ENCODE peak calls at places on chromosome 16, in seven cellular contexts. Y is lung, D is epithelial cell of esophagus, T is adrenal gland, U is neural progenitor cell, C is foreskin fibroblast, S is SK-N-SH. E is an unnamed sample.

GRCh38 chr16:48602357-48603014 is 7.5 kb downstream of the N4BP1 start:
- DNase-seq in U (no peak), S (no peak), Y (no peak), D (no peak), C (no peak), T (no peak), E (no peak)

GRCh38 chr16:64122177-64122576 is 999.7 kb downstream of the CDH11 start:
- DNase-seq in S (no peak), C (no peak), T (no peak), D (no peak), Y (no peak), U (no peak), E (peak)

GRCh38 chr16:72787519-72788268 is 260.2 kb downstream of the ZFHX3 start:
- DNase-seq in Y (peak), C (peak), S (no peak), T (peak), U (peak), D (peak), E (peak)

GRCh38 chr16:88289549-88290344 is 93.0 kb upstream of the ZNF469 start:
- DNase-seq in S (peak), D (no peak), T (no peak), C (peak), U (no peak), Y (no peak), E (no peak)

GRCh38 chr16:1206326-1206725 is 18.7 kb downstream of the TPSG1 start:
- DNase-seq in Y (no peak), D (no peak), T (no peak), S (no peak), C (no peak), U (no peak), E (no peak)

GRCh38 chr16:66618588-66618987 is 14.1 kb downstream of the CMTM3 start:
- DNase-seq in Y (no peak), S (no peak), U (no peak), D (peak), C (peak), T (peak), E (peak)

GRCh38 chr16:66961065-66961744 is at the start of gene CES3:
- DNase-seq in C (peak), D (peak), T (peak), Y (peak), S (peak), U (peak), E (no peak)

GRCh38 chr16:53111078-53111776 is 56.4 kb downstream of the CHD9 start:
- DNase-seq in Y (no peak), D (peak), S (no peak), C (peak), T (no peak), U (no peak), E (no peak)

GRCh38 chr16:22265351-22265750 is 31.9 kb upstream of the POLR3E start:
- DNase-seq in U (no peak), Y (no peak), D (no peak), C (no peak), S (peak), T (no peak), E (no peak)

GRCh38 chr16:48540222-48540900 is 69.6 kb downstream of the N4BP1 start:
- DNase-seq in U (no peak), Y (no peak), C (no peak), D (no peak), S (no peak), T (no peak), E (no peak)

GRCh38 chr16:54937673-54938350 is 7.1 kb downstream of the IRX5 start:
- DNase-seq in S (no peak), D (peak), C (peak), Y (no peak), T (no peak), U (no peak), E (no peak)

GRCh38 chr16:67013823-67014640 is 14.9 kb upstream of the CBFB start:
- DNase-seq in D (peak), C (peak), Y (peak), S (peak), T (peak), U (peak), E (no peak)

GRCh38 chr16:26475579-26475978 is 591.1 kb upstream of the C16orf82 start:
- DNase-seq in D (no peak), U (no peak), S (no peak), C (no peak), T (no peak), Y (no peak), E (no peak)

GRCh38 chr16:54266363-54266955 is 20.1 kb downstream of the IRX3 start:
- DNase-seq in Y (no peak), S (no peak), D (peak), U (no peak), C (peak), T (no peak), E (no peak)

GRCh38 chr16:19583665-19584300 is 28.3 kb downstream of the VPS35L start:
- DNase-seq in T (peak), C (peak), U (peak), S (peak), D (peak), Y (no peak), E (no peak)

GRCh38 chr16:19162085-19162484 is 6.0 kb upstream of the SYT17 start:
- DNase-seq in S (no peak), Y (no peak), T (no peak), U (no peak), D (no peak), C (no peak), E (no peak)

GRCh38 chr16:49857423-49858181 is 1.7 kb upstream of the ZNF423 start:
- DNase-seq in C (peak), Y (peak), U (peak), T (peak), S (peak), D (peak), E (no peak)

GRCh38 chr16:89599451-89599858 is 14.0 kb upstream of the DPEP1 start:
- DNase-seq in T (no peak), D (peak), Y (no peak), S (peak), C (peak), U (peak), E (no peak)

GRCh38 chr16:19737306-19737975 is 19.4 kb downstream of the IQCK start:
- DNase-seq in U (no peak), D (no peak), C (no peak), T (no peak), Y (no peak), S (no peak), E (no peak)

GRCh38 chr16:13940397-13940933 is 20.5 kb downstream of the ERCC4 start:
- DNase-seq in C (no peak), T (no peak), S (peak), U (peak), D (peak), Y (no peak), E (no peak)

GRCh38 chr16:19753815-19754643 is 36.0 kb downstream of the IQCK start:
- DNase-seq in Y (no peak), U (no peak), D (peak), S (no peak), T (no peak), C (no peak), E (peak)

GRCh38 chr16:74469946-74470478 is 48.7 kb upstream of the CLEC18B start:
- DNase-seq in C (no peak), Y (no peak), T (no peak), U (no peak), S (no peak), D (no peak), E (no peak)

GRCh38 chr16:80347900-80348299 is 192.9 kb upstream of the DYNLRB2 start:
- DNase-seq in U (no peak), C (no peak), S (no peak), Y (peak), D (no peak), T (peak), E (no peak)

GRCh38 chr16:65195998-65196397 is 74.1 kb upstream of the CDH11 start:
- DNase-seq in U (no peak), T (no peak), S (peak), Y (no peak), C (no peak), D (no peak), E (no peak)

GRCh38 chr16:88719267-88719932 is 13.1 kb downstream of the CTU2 start:
- DNase-seq in S (no peak), Y (no peak), D (no peak), U (no peak), T (no peak), C (no peak), E (no peak)

GRCh38 chr16:56192971-56193936 is 2.0 kb downstream of the GNAO1 start:
- DNase-seq in U (peak), D (no peak), T (no peak), C (no peak), S (peak), Y (no peak), E (no peak)

GRCh38 chr16:28609631-28610594 is at the start of gene SULT1A1:
- DNase-seq in T (peak), D (no peak), U (no peak), S (peak), C (no peak), Y (peak), E (no peak)

GRCh38 chr16:33877-34707 is 19.3 kb downstream of the POLR3K start:
- DNase-seq in U (no peak), T (no peak), S (no peak), C (no peak), D (no peak), Y (no peak), E (no peak)
- TF ChIP-seq CTCF in U (no peak), T (no peak), S (no peak), C (no peak), D (no peak), Y (no peak), E (no peak)

GRCh38 chr16:3065069-3065741 is at the start of gene IL32:
- DNase-seq in S (no peak), U (no peak), Y (peak), D (peak), T (peak), C (peak), E (no peak)

GRCh38 chr16:3066440-3066748 is 954 bp downstream of the IL32 start:
- DNase-seq in D (no peak), C (no peak), U (no peak), S (no peak), Y (no peak), T (no peak), E (no peak)

GRCh38 chr16:3063617-3064389 is 1.6 kb upstream of the IL32 start:
- DNase-seq in T (no peak), Y (no peak), U (no peak), S (no peak), D (no peak), C (no peak), E (no peak)

GRCh38 chr16:3067929-3068288 is 2.5 kb downstream of the IL32 start:
- DNase-seq in D (no peak), S (no peak), U (no peak), T (no peak), C (no peak), Y (no peak), E (no peak)

DNA sequence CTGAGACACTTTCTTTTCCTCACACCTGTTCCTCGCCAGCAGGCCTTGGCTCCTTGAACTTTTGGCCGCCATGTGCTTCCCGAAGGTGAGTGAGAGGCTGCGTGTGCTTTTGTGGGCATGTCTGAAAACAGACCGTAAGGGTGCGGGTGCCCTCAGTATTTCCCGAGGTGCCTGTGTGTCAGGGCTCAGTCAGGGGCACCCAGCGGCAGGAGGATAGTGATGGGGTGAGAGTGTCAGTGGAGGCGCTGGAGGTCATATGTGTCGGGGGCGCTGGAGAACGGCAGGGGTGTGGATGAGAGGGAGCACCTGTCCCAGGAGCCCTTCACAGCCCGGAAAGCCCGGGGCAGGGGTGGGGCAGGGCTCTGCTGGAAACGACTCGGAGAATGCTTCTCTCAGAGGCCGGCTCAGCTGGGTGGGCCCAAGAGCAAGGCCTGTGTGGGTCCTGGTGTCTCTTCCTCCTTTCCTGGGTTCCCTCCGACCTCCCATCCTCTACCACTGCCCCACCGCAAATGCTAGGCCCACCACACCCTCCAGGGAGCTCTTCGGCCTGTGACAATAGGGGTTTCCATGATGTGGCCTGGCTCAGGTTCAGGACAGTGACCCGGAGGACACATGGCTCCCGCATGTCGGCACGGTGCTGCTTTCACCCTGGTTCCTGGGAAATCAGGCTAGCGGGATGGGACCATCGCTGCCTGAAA is 451 bp downstream of the IL32 start:
- DNase-seq in D (no peak), C (no peak), U (no peak), Y (no peak), S (no peak), T (no peak), E (no peak)
- H3K4me3 ChIP-seq in D (no peak), C (peak), U (no peak), Y (peak), S (no peak), T (no peak), E (no peak)

DNA sequence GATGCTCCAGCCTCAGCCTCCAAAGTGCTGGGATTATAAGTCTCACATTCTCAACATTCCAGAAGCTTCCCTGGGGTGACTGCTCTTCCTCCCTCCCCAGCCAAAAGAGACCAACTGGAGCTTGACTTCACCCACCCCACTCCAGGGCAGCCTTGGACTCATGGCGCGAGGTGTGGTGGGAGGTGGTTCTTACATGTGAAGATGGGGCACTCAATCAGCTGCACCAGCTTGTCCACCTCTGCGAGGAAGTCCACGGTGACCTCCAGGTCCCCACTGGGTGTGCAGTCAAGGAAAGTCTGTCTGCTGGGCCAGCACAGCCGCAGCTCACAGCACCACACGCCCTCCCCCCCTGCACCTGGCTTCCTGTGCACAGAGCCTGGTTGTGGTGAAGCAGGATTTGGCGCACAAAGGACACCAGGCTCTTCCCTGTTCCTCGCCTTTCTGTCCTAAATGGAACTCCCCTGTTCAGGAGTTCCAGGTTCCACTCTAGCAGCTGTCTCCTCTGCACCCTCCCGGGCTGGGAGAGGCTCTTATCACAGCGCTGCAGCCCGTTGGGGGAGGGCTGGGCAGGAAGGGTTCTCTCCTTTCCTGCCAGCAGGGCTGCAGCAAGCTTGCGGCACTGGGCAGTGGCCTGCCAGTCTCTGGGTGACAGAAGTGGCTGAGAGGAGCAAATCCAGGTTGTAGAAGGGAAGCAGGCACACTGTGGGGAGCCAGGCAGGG is 9.7 kb upstream of the MTSS2 start:
- DNase-seq in Y (peak), U (peak), T (peak), C (peak), D (peak), S (peak), E (no peak)
- TF ChIP-seq CTCF in Y (no peak), U (no peak), T (peak), C (no peak), D (peak), S (peak), E (no peak)

GRCh38 chr16:77190190-77190477 is 856 bp upstream of the MON1B start:
- DNase-seq in D (no peak), U (no peak), S (no peak), C (no peak), Y (no peak), T (no peak), E (no peak)
- H3K4me3 ChIP-seq in D (peak), U (peak), S (peak), C (peak), Y (peak), T (peak), E (peak)

GRCh38 chr16:85421338-85422123 is 191.6 kb upstream of the GSE1 start:
- DNase-seq in S (no peak), D (no peak), C (no peak), Y (no peak), T (no peak), U (no peak), E (no peak)

GRCh38 chr16:85420501-85421337 is 192.4 kb upstream of the GSE1 start:
- DNase-seq in U (peak), S (peak), Y (peak), T (peak), C (peak), D (peak), E (no peak)

GRCh38 chr16:85417156-85417860 is 195.8 kb upstream of the GSE1 start:
- DNase-seq in U (no peak), C (no peak), D (no peak), T (no peak), S (no peak), Y (no peak), E (no peak)

GRCh38 chr16:85419503-85420408 is 193.4 kb upstream of the GSE1 start:
- DNase-seq in S (no peak), C (no peak), D (no peak), Y (no peak), T (no peak), U (no peak), E (no peak)

GRCh38 chr16:85418978-85419491 is 194.1 kb upstream of the GSE1 start:
- DNase-seq in T (no peak), U (peak), D (no peak), S (no peak), C (no peak), Y (no peak), E (no peak)
- TF ChIP-seq CTCF in T (no peak), U (peak), D (no peak), S (peak), C (no peak), Y (no peak), E (no peak)

DNA sequence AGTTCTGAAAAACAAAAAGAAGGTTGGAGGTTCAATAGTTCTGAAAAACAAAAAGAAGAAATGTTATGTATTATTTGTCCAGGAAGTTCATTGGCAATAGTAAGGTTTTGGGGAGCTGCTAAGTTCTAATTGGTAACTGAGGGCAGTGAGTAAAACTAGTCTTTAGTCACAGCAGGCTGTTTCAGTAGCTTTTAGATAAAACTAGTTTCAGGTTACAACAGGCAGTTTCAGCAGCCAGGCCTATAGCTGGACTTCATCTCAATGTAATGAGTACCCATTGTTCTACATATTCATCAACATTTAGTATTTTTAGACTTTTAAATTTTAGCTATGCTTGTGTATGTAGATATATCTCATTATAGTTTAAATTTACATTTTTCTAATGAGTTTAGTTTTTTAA is 639.3 kb downstream of the TOX3 start:
- DNase-seq in U (no peak), D (no peak), C (no peak), T (no peak), Y (no peak), S (no peak), E (no peak)
- H3K4me3 ChIP-seq in U (no peak), D (no peak), C (no peak), T (no peak), Y (no peak), S (no peak), E (no peak)

GRCh38 chr16:84659656-84660300 is 11.5 kb downstream of the KLHL36 start:
- DNase-seq in C (no peak), U (no peak), T (no peak), Y (no peak), D (no peak), S (no peak), E (no peak)
- TF ChIP-seq CTCF in C (no peak), U (no peak), T (no peak), Y (no peak), D (no peak), S (no peak), E (no peak)

E was measured in AG09309.